ENCODE peak calls at places on chromosomes 1 and 21, in six cellular contexts. Y is epithelial cell of esophagus, W is transverse colon, O is heart right ventricle, E is AG10803, D is choroid plexus epithelial cell. T is an unnamed sample.
A peak's percentile ranks its signal among the peaks of the same experiment; 100 is the strongest.

GRCh38 chr1:172497230-172497629 is 35.7 kb upstream of the SUCO start:
- DNase-seq in Y (peak; percentile 62), W (no peak), O (peak; percentile 4), E (peak; percentile 31), D (peak; percentile 39), T (peak; percentile 63)

GRCh38 chr1:223337174-223337869 is 26.7 kb downstream of the SUSD4 start:
- DNase-seq in Y (no peak), W (no peak), O (no peak), E (no peak), D (no peak), T (no peak)

GRCh38 chr21:36796070-36796469 is 97.2 kb downstream of the SIM2 start:
- DNase-seq in Y (no peak), W (no peak), O (no peak), E (no peak), D (no peak), T (no peak)

GRCh38 chr1:217032715-217033367 is 309.6 kb upstream of the ESRRG start:
- DNase-seq in Y (no peak), W (no peak), O (no peak), E (no peak), D (no peak), T (no peak)

GRCh38 chr1:47533176-47534039 is 95.6 kb downstream of the FOXD2 start:
- DNase-seq in Y (peak; percentile 17), W (peak; percentile 34), O (peak; percentile 65), E (peak; percentile 69), D (peak; percentile 83), T (peak; percentile 78)

GRCh38 chr1:174942547-174943255 is 57.0 kb upstream of the CACYBP start:
- DNase-seq in Y (peak; percentile 30), W (no peak), O (no peak), E (peak; percentile 27), D (peak; percentile 40), T (no peak)

GRCh38 chr1:213399695-213400094 is 348.7 kb downstream of the RPS6KC1 start:
- DNase-seq in Y (peak; percentile 1), W (no peak), O (peak; percentile 38), E (no peak), D (no peak), T (no peak)

GRCh38 chr1:241269116-241269515 is 87.9 kb downstream of the RGS7 start:
- DNase-seq in Y (no peak), W (no peak), O (no peak), E (no peak), D (no peak), T (no peak)

GRCh38 chr1:19065526-19066247 is 109.2 kb upstream of the IFFO2 start:
- DNase-seq in Y (no peak), W (no peak), O (no peak), E (no peak), D (no peak), T (no peak)

GRCh38 chr1:31855038-31855845 is 39.4 kb upstream of the SPOCD1 start:
- DNase-seq in Y (peak; percentile 63), W (no peak), O (no peak), E (peak; percentile 53), D (peak; percentile 70), T (peak; percentile 57)

GRCh38 chr21:32413697-32414578 is 1.4 kb downstream of the EVA1C start:
- DNase-seq in Y (peak; percentile 51), W (peak; percentile 21), O (no peak), E (no peak), D (peak; percentile 47), T (peak; percentile 39)

GRCh38 chr1:15848143-15848928 is 829 bp downstream of the SPEN start:
- DNase-seq in Y (peak; percentile 25), W (peak; percentile 51), O (peak; percentile 30), E (peak; percentile 32), D (no peak), T (peak; percentile 53)

GRCh38 chr1:112866981-112867380 is 89.0 kb downstream of the SLC16A1 start:
- DNase-seq in Y (no peak), W (no peak), O (no peak), E (no peak), D (no peak), T (no peak)

GRCh38 chr21:42674351-42674940 is 21.0 kb downstream of the PDE9A start:
- DNase-seq in Y (no peak), W (peak; percentile 44), O (peak; percentile 70), E (no peak), D (no peak), T (peak; percentile 86)

DNA sequence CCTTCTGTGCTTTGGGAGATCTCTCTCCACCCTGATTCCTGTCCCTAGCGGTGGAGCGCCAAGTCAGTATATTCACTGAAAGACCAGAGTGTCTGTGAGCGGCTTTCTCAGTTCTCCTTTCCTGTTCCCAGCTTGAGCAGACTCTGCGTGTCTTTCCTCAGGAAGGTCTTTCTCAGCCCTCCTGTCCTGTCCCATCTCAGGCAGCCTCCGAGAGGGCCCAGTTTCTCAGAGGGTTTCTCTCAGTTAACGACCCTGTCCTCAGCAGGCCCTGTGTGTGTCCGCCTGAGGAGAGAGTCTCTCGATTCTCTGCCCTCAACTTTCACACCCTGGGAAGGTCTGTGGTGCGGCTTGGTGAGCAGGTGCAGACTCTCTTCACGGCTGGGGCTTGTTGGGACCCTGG is 34.0 kb upstream of the CHIT1 start:
- DNase-seq in Y (no peak), W (no peak), O (no peak), E (no peak), D (no peak), T (no peak)
- H3K4me3 ChIP-seq in Y (no peak overlapping the region), W (no peak overlapping the region), O (no peak overlapping the region), E (no peak overlapping the region), D (no peak overlapping the region), T (no peak overlapping the region)

GRCh38 chr1:51296379-51297357 is 33.7 kb downstream of the TTC39A start:
- DNase-seq in Y (peak; percentile 72), W (peak; percentile 88), O (peak; percentile 82), E (peak; percentile 71), D (peak; percentile 83), T (peak; percentile 90)
- H3K4me3 ChIP-seq in Y (peak overlapping the region; percentile 26), W (peak overlapping the region; percentile 24), O (peak overlapping the region; percentile 47), E (peak overlapping the region; percentile 58), D (peak overlapping the region; percentile 56), T (peak overlapping the region; percentile 30)

DNA sequence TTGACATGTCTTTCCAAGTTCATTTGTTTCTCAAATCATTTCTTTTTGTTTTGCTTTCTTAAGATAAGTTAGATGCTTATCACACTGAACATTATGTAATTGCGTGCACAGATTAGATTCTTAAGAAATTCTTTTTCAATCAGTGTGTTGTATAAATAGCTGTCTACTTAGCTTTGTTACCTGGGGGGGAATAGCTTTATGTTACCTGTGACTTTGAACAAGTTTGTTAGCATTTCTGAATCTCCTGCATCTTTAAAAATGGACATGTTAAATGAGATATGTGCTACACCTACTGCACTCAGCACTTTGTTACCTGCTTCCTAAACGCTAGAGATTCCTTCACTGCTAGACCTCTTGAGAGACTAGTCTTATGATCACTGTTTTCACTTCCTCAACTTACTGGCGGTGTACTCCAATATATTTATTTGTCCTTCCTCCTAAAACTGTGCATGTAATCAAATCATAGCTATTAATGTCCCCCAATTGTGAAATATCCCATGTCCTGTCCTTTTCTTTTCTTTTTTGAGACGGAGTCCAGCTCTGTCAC is 3.3 kb downstream of the SOAT1 start:
- DNase-seq in Y (no peak), W (no peak), O (no peak), E (no peak), D (no peak), T (no peak)
- H3K4me3 ChIP-seq in Y (no peak overlapping the region), W (no peak overlapping the region), O (no peak overlapping the region), E (no peak overlapping the region), D (no peak overlapping the region), T (no peak overlapping the region)

DNA sequence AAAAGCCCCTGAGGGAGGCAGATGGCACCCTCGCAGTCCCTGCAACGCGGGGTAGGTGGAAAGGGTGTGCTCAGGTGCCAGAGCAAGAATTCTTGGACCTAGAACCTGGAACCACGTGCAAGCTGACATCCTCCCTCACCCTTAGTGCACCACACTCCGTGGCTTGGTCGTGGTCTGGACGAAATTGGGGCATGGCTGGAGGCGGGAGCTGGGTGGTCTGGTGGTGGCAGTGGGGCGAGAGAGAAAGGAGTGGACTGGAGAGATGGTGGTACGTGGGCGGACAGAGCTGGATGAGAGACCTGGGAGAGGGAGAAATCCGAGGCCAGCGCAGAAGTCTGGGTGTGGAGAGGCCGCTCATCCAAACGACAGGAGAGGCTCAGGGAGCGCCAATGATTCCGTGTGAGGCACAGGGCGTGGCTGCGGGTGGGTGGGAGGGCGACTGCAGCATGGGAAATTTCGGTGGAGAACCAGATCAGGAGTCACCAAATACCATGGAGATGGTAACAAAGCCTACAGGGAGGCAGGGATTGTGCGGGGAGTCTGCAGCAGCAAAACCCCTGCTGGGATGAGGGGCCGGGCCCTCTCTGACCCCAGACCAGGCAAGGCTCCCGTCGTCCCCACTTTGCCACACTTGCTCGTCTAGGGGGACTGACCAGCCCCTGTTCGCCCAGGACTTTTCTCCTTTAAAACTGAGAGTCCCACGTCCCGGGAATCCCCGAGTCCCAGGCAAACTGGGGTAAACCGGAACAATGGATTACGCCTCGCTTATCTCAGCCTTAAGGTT is 31.9 kb downstream of the CDCP2 start:
- DNase-seq in Y (no peak), W (no peak), O (no peak), E (no peak), D (no peak), T (no peak)
- H3K4me3 ChIP-seq in Y (no peak overlapping the region), W (peak overlapping the region; percentile 10), O (peak overlapping the region; percentile 12), E (peak overlapping the region; percentile 24), D (peak overlapping the region; percentile 47), T (no peak overlapping the region)

GRCh38 chr1:153612111-153612754 is 704 bp downstream of the S100A16 start:
- DNase-seq in Y (peak; percentile 33), W (no peak), O (no peak), E (no peak), D (no peak), T (no peak)
- H3K4me3 ChIP-seq in Y (peak overlapping the region; percentile 100), W (peak overlapping the region; percentile 62), O (peak overlapping the region; percentile 54), E (peak overlapping the region; percentile 95), D (peak overlapping the region; percentile 64), T (no peak overlapping the region)

GRCh38 chr1:1628656-1629429 is 3.1 kb upstream of the MMP23B start:
- DNase-seq in Y (peak; percentile 41), W (no peak), O (no peak), E (no peak), D (no peak), T (no peak)
- H3K4me3 ChIP-seq in Y (peak overlapping the region; percentile 34), W (no peak overlapping the region), O (no peak overlapping the region), E (no peak overlapping the region), D (no peak overlapping the region), T (no peak overlapping the region)

GRCh38 chr1:21174230-21174629 is 2.5 kb downstream of the EIF4G3 start:
- DNase-seq in Y (no peak), W (no peak), O (no peak), E (no peak), D (no peak), T (no peak)
- H3K4me3 ChIP-seq in Y (peak overlapping the region; percentile 78), W (peak overlapping the region; percentile 96), O (peak overlapping the region; percentile 81), E (peak overlapping the region; percentile 92), D (peak overlapping the region; percentile 88), T (peak overlapping the region; percentile 83)

DNA sequence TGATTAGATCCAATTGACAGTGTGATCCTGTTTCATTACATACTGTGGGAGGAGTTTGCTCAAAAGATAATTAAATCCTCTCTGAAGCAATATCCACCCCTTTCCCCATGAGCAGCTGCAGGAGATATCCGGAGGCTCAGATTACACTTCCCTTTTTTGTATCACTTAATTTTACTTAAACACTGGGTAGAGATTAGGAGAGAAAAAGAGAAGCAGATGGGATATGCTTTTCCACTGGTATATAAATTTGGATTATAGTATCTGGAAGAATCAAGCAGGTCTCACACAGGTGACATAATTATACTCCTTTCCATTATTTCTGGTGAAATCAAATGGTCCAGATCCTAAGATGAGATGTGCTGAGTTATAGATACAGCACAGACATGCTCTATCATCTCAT is 333.4 kb upstream of the ZRANB2 start:
- DNase-seq in Y (no peak), W (no peak), O (no peak), E (no peak), D (no peak), T (peak; percentile 90)
- H3K4me3 ChIP-seq in Y (no peak overlapping the region), W (no peak overlapping the region), O (no peak overlapping the region), E (no peak overlapping the region), D (no peak overlapping the region), T (peak overlapping the region; percentile 13)